ENCODE peak calls at places on chromosomes 2 and 18, in six cellular contexts. N is spleen, J is K562, A is HL-60, V is sigmoid colon, W is GM23338. M is an unnamed sample.

GRCh38 chr2:105556366-105556765 is 157.5 kb upstream of the FHL2 start:
- DNase-seq in N (no peak), J (no peak), A (no peak), V (no peak), W (no peak), M (no peak)

GRCh38 chr2:44578401-44579135 is 216.8 kb downstream of the CAMKMT start:
- DNase-seq in N (no peak), J (no peak), A (peak), V (no peak), W (no peak), M (no peak)

GRCh38 chr2:12719400-12720104 is 2.8 kb downstream of the TRIB2 start:
- DNase-seq in N (no peak), J (no peak), A (no peak), V (no peak), W (no peak), M (no peak)

GRCh38 chr18:13437801-13438506 is 219.4 kb downstream of the LDLRAD4 start:
- DNase-seq in N (no peak), J (no peak), A (no peak), V (peak), W (no peak), M (peak)

GRCh38 chr2:37819228-37819627 is 105.9 kb upstream of the RMDN2 start:
- DNase-seq in N (no peak), J (no peak), A (no peak), V (no peak), W (no peak), M (no peak)

GRCh38 chr2:172560721-172561120 is 4.8 kb downstream of the PDK1 start:
- DNase-seq in N (no peak), J (no peak), A (no peak), V (no peak), W (no peak), M (no peak)

GRCh38 chr2:2332381-2332780 is 1.3 kb upstream of the MYT1L start:
- DNase-seq in N (no peak), J (no peak), A (no peak), V (no peak), W (no peak), M (no peak)

GRCh38 chr18:21761471-21762115 is 21.0 kb downstream of the MIB1 start:
- DNase-seq in N (no peak), J (no peak), A (no peak), V (no peak), W (no peak), M (no peak)

GRCh38 chr2:191218292-191218898 is 26.8 kb upstream of the MYO1B start:
- DNase-seq in N (no peak), J (peak), A (peak), V (no peak), W (peak), M (peak)

GRCh38 chr18:5546660-5547059 is 2.9 kb upstream of the EPB41L3 start:
- DNase-seq in N (no peak), J (no peak), A (peak), V (no peak), W (peak), M (no peak)

GRCh38 chr2:241500016-241500415 is 8.4 kb downstream of the STK25 start:
- DNase-seq in N (peak), J (no peak), A (no peak), V (no peak), W (no peak), M (no peak)

GRCh38 chr2:26959320-26959719 is 11.1 kb upstream of the MAPRE3 start:
- DNase-seq in N (no peak), J (no peak), A (peak), V (no peak), W (no peak), M (no peak)
- H3K4me3 ChIP-seq in N (no peak), J (no peak), A (no peak), V (no peak), W (no peak), M (no peak)

GRCh38 chr2:47310801-47311560 is 92.0 kb upstream of the MSH2 start:
- DNase-seq in N (peak), J (no peak), A (peak), V (peak), W (no peak), M (peak)
- TF ChIP-seq POLR2AphosphoS5 in N (no peak), J (no peak), A (peak), V (peak), W (no peak), M (peak)

GRCh38 chr2:173584676-173585453 is 230.2 kb downstream of the CDCA7 start:
- DNase-seq in N (no peak), J (no peak), A (no peak), V (no peak), W (no peak), M (no peak)

GRCh38 chr2:173593109-173593508 is 238.4 kb downstream of the CDCA7 start:
- DNase-seq in N (no peak), J (no peak), A (no peak), V (no peak), W (no peak), M (no peak)

GRCh38 chr2:173589604-173590277 is 235.1 kb downstream of the CDCA7 start:
- DNase-seq in N (no peak), J (no peak), A (no peak), V (no peak), W (peak), M (no peak)

GRCh38 chr2:173588931-173589369 is 234.3 kb downstream of the CDCA7 start:
- DNase-seq in N (no peak), J (no peak), A (no peak), V (no peak), W (no peak), M (no peak)

GRCh38 chr2:173590278-173590811 is 235.7 kb downstream of the CDCA7 start:
- DNase-seq in N (no peak), J (no peak), A (no peak), V (no peak), W (no peak), M (no peak)
- H3K4me3 ChIP-seq in N (no peak), J (no peak), A (no peak), V (no peak), W (no peak), M (no peak)

GRCh38 chr2:81786809-81787208 is 1482.3 kb upstream of the LRRTM1 start:
- DNase-seq in N (no peak), J (no peak), A (no peak), V (no peak), W (no peak), M (no peak)
- TF ChIP-seq POLR2AphosphoS5 in N (no peak), J (no peak), A (no peak), V (no peak), W (no peak), M (no peak)

GRCh38 chr2:100235098-100235497 is 87.2 kb downstream of the LONRF2 start:
- DNase-seq in N (peak), J (no peak), A (no peak), V (no peak), W (peak), M (peak)
- H3K4me3 ChIP-seq in N (no peak), J (no peak), A (no peak), V (no peak), W (no peak), M (no peak)

GRCh38 chr2:10073706-10074105 is 6.5 kb downstream of the CYS1 start:
- DNase-seq in N (peak), J (no peak), A (peak), V (no peak), W (no peak), M (no peak)

GRCh38 chr2:10075101-10075500 is 5.1 kb downstream of the CYS1 start:
- DNase-seq in N (peak), J (no peak), A (no peak), V (no peak), W (no peak), M (no peak)

GRCh38 chr2:10071595-10071994 is 8.6 kb downstream of the CYS1 start:
- DNase-seq in N (peak), J (no peak), A (no peak), V (no peak), W (peak), M (no peak)

GRCh38 chr2:10071176-10071575 is 9.0 kb downstream of the CYS1 start:
- DNase-seq in N (peak), J (no peak), A (no peak), V (no peak), W (no peak), M (no peak)

GRCh38 chr2:10072656-10073480 is 7.3 kb downstream of the CYS1 start:
- DNase-seq in N (peak), J (peak), A (peak), V (peak), W (peak), M (peak)
- TF ChIP-seq POLR2AphosphoS5 in N (peak), J (no peak), A (no peak), V (no peak), W (no peak), M (no peak)

DNA sequence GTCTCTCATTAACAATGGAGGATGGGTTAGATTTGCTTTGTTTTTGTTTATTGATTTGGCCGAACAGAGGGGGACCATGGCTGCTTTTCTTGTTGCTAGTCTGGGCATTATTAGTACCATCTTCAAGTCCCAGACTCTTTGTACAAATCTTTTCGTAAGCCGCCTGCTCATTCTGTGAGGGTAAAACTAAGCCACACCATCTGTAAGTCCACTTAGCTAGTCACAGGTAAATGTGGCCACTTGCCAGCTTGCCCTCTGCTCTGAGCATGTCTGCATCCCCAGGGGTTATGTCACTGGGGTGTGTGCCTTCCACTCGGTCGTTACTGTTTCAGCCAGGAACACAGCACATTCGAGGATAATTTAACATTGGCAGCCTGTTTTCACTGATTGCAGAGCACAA is 85.6 kb downstream of the SMIM21 start:
- DNase-seq in N (no peak), J (no peak), A (no peak), V (no peak), W (no peak), M (no peak)
- H3K4me3 ChIP-seq in N (no peak), J (no peak), A (no peak), V (no peak), W (no peak), M (no peak)

GRCh38 chr2:136118819-136119716 is 1.1 kb upstream of the CXCR4 start:
- DNase-seq in N (peak), J (peak), A (peak), V (peak), W (peak), M (peak)

GRCh38 chr2:136119717-136120675 is 2.0 kb upstream of the CXCR4 start:
- DNase-seq in N (no peak), J (no peak), A (no peak), V (no peak), W (no peak), M (no peak)

GRCh38 chr2:136117391-136117841 is 533 bp downstream of the CXCR4 start:
- DNase-seq in N (peak), J (peak), A (peak), V (no peak), W (peak), M (peak)

GRCh38 chr2:136116813-136117390 is 1.0 kb downstream of the CXCR4 start:
- DNase-seq in N (peak), J (no peak), A (peak), V (no peak), W (peak), M (peak)

DNA sequence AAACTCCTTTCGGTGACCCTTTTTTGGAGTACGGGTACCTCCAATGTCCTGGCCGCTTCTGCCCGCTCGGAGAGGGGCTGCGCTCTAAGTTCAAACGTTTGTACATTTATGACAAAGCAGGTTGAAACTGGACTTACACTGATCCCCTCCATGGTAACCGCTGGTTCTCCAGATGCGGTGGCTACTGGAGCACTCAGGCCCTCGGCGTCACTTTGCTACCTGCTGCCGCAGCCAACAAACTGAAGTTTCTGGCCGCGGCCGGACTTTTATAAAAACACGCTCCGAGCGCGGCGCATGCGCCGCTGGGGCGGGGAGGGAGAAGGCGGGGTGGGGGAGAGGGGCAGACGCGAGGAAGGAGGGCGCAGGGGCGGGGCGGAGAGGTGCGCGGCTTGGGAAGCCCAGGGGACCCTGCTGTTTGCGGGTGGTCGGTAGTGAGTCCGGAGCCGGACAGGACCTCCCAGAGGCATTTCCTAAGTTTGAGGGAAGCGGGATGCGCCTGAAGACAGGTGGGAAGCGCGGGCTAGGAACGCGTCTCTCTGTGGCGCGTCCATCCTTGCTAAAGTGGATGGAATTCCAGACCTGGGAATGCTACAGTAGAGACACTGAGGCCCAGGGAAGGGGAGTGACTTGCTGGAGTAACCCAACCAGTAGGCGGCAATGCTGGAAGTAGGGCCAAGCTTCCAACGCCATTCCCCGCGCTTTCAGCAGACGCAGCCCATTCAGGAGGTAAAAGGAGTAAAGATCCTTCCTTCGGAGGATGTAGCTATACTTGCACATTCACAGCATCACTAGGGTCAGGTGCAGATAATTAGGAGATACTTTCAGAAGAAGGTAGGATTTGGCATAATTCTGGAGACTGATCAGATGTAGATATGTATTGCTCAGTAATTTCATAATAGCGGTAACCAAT is at the start of gene CXCR4:
- DNase-seq in N (peak), J (peak), A (peak), V (peak), W (peak), M (peak)
- TF ChIP-seq POLR2AphosphoS5 in N (peak), J (no peak), A (peak), V (peak), W (peak), M (peak)

GRCh38 chr2:136137982-136138381 is 20.0 kb upstream of the CXCR4 start:
- DNase-seq in N (no peak), J (no peak), A (no peak), V (no peak), W (no peak), M (no peak)

GRCh38 chr2:136135924-136136906 is 18.3 kb upstream of the CXCR4 start:
- DNase-seq in N (peak), J (no peak), A (peak), V (no peak), W (no peak), M (peak)

GRCh38 chr2:136135462-136135861 is 17.5 kb upstream of the CXCR4 start:
- DNase-seq in N (no peak), J (no peak), A (no peak), V (no peak), W (no peak), M (no peak)

GRCh38 chr2:136139601-136140000 is 21.7 kb upstream of the CXCR4 start:
- DNase-seq in N (no peak), J (no peak), A (no peak), V (no peak), W (no peak), M (no peak)

DNA sequence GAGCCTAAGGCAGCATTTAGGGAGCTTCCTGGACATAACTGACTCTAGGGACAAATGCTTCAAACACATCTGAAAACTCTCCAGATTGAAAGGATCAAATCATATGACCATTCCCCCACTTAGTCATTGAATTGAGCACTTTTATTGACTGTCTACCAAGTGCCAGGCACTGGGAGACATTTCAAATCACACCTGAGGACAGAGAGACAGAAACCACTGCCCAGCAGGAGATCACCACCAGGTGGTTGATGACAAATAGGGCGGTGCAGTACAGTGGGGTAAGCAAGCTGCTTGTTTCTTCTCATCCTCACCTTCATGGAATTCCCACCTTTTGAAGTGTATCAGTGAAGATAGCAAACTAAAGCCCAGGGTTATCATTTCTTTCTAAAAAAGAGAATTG is 19.0 kb upstream of the CXCR4 start:
- DNase-seq in N (no peak), J (no peak), A (no peak), V (no peak), W (no peak), M (no peak)
- H3K4me3 ChIP-seq in N (no peak), J (no peak), A (no peak), V (no peak), W (no peak), M (no peak)

DNA sequence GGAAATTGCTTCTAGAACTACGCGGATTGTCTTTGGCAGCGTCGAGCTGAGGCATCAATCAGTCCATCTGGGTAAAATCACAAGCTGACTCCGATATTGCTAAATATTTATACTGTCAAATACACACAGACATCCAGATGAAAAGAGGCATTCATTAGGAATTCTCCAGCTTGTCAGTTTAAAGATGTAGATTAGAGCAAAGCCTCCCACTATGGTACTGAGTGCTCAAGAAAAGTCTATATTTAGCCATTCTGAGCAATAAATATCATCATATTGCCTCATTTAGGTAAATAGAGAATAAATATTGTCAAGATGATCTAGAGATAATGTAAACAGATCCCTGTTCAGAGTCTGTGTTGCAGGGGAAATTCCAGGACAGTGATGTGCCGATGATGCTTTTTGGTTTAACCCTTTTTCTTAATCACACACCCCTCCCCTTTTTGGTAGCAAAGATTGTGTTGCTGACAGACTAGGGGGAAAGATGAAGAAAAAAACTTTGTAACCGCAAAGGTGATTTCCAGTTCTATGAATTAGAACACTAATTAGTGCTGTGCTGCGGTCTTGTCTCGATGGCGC is 171.9 kb downstream of the PTGR3 start:
- DNase-seq in N (no peak), J (no peak), A (no peak), V (no peak), W (no peak), M (no peak)
- TF ChIP-seq POLR2AphosphoS5 in N (no peak), J (no peak), A (no peak), V (no peak), W (no peak), M (peak)